ENCODE peak calls at places on chromosomes 1 and 21, in five cellular contexts. D is astrocyte of the cerebellum; V is heart left ventricle; J is activated CD8-positive, alpha-beta memory T cell treated with anti-CD3 and anti-CD28 coated beads, Interleukin-2, amount 50 U/mL, for 4 hours; P is RWPE1. A is an unnamed sample.
A peak's percentile ranks its signal among the peaks of the same experiment; 100 is the strongest.

GRCh38 chr1:85065550-85065949 is 17.2 kb upstream of the MCOLN3 start:
- DNase-seq in V (no peak), J (no peak), P (no peak), D (no peak), A (no peak)

GRCh38 chr1:66705100-66705499 is 47.2 kb upstream of the DYNLT5 start:
- DNase-seq in D (peak; percentile 18), P (no peak), J (no peak), V (no peak), A (no peak)

GRCh38 chr1:62462370-62462769 is 25.5 kb downstream of the USP1 start:
- DNase-seq in V (no peak), J (no peak), D (no peak), P (no peak), A (no peak)

GRCh38 chr1:47231314-47232186 is 475 bp downstream of the TAL1 start:
- DNase-seq in V (peak; percentile 57), J (no peak), D (peak; percentile 9), P (no peak), A (peak; percentile 94)

GRCh38 chr21:45255381-45256020 is 32.2 kb downstream of the POFUT2 start:
- DNase-seq in J (no peak), D (no peak), P (peak; percentile 40), V (no peak), A (peak; percentile 61)

GRCh38 chr21:36721817-36722216 is 22.9 kb downstream of the SIM2 start:
- DNase-seq in D (no peak), J (no peak), V (no peak), P (no peak), A (no peak)

GRCh38 chr1:89938171-89939055 is 56.5 kb upstream of the ZNF326 start:
- DNase-seq in D (no peak), J (no peak), V (no peak), P (no peak), A (no peak)

GRCh38 chr21:41582298-41582840 is 74.4 kb upstream of the TMPRSS2 start:
- DNase-seq in D (no peak), J (no peak), P (no peak), V (no peak), A (no peak)

GRCh38 chr21:30582850-30583249 is 7.3 kb downstream of the KRTAP22-2 start:
- DNase-seq in P (no peak), V (no peak), J (no peak), D (no peak), A (no peak)

GRCh38 chr1:200359610-200360163 is 50.1 kb downstream of the ZNF281 start:
- DNase-seq in V (no peak), D (no peak), P (no peak), J (no peak), A (peak; percentile 42)

A was measured in osteoblast.